ENCODE peak calls at places on chromosomes 4 and X, in seven cellular contexts. A is SHP77, Z is ascending aorta, B is frontal cortex, D is WTC11, L is T-helper 2 cell, T is posterior cingulate gyrus. F is an unnamed sample.

GRCh38 chrX:44891642-44892041 is 18.7 kb downstream of the KDM6A start:
- DNase-seq in Z (no peak), D (no peak), B (no peak), T (no peak), L (no peak), A (no peak), F (no peak)

GRCh38 chrX:112967341-112967740 is 126.7 kb upstream of the AMOT start:
- DNase-seq in D (no peak), Z (no peak), A (no peak), L (no peak), B (no peak), T (no peak), F (peak)

GRCh38 chr4:113539408-113539807 is 222.1 kb downstream of the CAMK2D start:
- DNase-seq in B (no peak), T (no peak), A (no peak), D (no peak), L (no peak), Z (no peak), F (peak)

GRCh38 chr4:102501635-102502382 is 650 bp downstream of the NFKB1 start:
- DNase-seq in L (peak), Z (peak), B (peak), T (peak), A (peak), D (no peak), F (peak)

GRCh38 chr4:174402470-174403176 is 118.9 kb downstream of the CEP44 start:
- DNase-seq in L (no peak), A (no peak), B (no peak), D (no peak), Z (no peak), T (no peak), F (peak)

GRCh38 chrX:48711929-48712505 is 15.5 kb downstream of the SUV39H1 start:
- DNase-seq in A (no peak), D (no peak), L (no peak), Z (no peak), B (no peak), T (no peak), F (no peak)

GRCh38 chrX:10636337-10636736 is 16.0 kb upstream of the MID1 start:
- DNase-seq in A (peak), T (no peak), B (peak), L (no peak), Z (no peak), D (peak), F (peak)

GRCh38 chr4:172601195-172601594 is 567.4 kb upstream of the GALNT7 start:
- DNase-seq in Z (no peak), B (no peak), L (no peak), T (no peak), D (no peak), A (no peak), F (no peak)

GRCh38 chr4:150385606-150386005 is 196.3 kb upstream of the MAB21L2 start:
- DNase-seq in L (no peak), D (no peak), T (no peak), B (no peak), Z (no peak), A (no peak), F (peak)

GRCh38 chr4:153549401-153549800 is 83.2 kb downstream of the TMEM131L start:
- DNase-seq in D (no peak), T (no peak), A (no peak), L (no peak), B (no peak), Z (no peak), F (no peak)

GRCh38 chr4:87540176-87541058 is 11.2 kb upstream of the SPARCL1 start:
- DNase-seq in L (no peak), B (no peak), A (no peak), T (no peak), D (no peak), Z (no peak), F (no peak)

GRCh38 chr4:52983563-52984303 is 121.6 kb downstream of the RASL11B start:
- DNase-seq in L (no peak), Z (no peak), B (peak), T (no peak), D (no peak), A (peak), F (peak)

GRCh38 chr4:185352741-185353140 is 43.0 kb downstream of the LRP2BP start:
- DNase-seq in T (no peak), Z (no peak), B (no peak), L (no peak), A (no peak), D (no peak), F (no peak)

GRCh38 chrX:7190157-7190556 is 42.2 kb upstream of the PUDP start:
- DNase-seq in A (no peak), Z (no peak), D (no peak), L (no peak), T (no peak), B (no peak), F (no peak)